ENCODE peak calls at places on chromosome 11, in nine cellular contexts. Y is CD8-positive, alpha-beta memory T cell; C is neural progenitor cell; P is left ventricle myocardium inferior; F is right lobe of liver; V is endothelial cell of umbilical vein; I is GM23248; G is upper lobe of right lung; E is PC-9. N is an unnamed sample. For H3K4me1, the result is how much of the 10 kb centered on the place peaks cover.

GRCh38 chr11:130585545-130585944 is 137.1 kb downstream of the ADAMTS15 start:
- DNase-seq in Y (no peak), C (no peak), P (no peak), F (no peak), V (no peak), I (peak), G (no peak), E (peak), N (no peak)

GRCh38 chr11:94815705-94816344 is 47.7 kb downstream of the AMOTL1 start:
- DNase-seq in Y (no peak), C (peak), P (no peak), F (no peak), V (no peak), I (no peak), G (no peak), E (no peak), N (no peak)

GRCh38 chr11:61917357-61918109 is at the start of gene RAB3IL1:
- DNase-seq in Y (no peak), C (peak), P (peak), F (peak), V (peak), I (peak), G (peak), E (no peak), N (peak)

GRCh38 chr11:120612363-120613263 is 101.1 kb downstream of the GRIK4 start:
- DNase-seq in Y (no peak), C (no peak), P (peak), F (peak), V (peak), I (peak), G (no peak), E (no peak), N (no peak)

GRCh38 chr11:93813974-93814373 is 29.9 kb downstream of the MED17 start:
- DNase-seq in Y (no peak), C (no peak), P (no peak), F (no peak), V (no peak), I (no peak), G (no peak), E (no peak), N (no peak)

GRCh38 chr11:12817681-12818332 is 143.6 kb downstream of the TEAD1 start:
- DNase-seq in Y (no peak), C (no peak), P (no peak), F (no peak), V (no peak), I (peak), G (no peak), E (no peak), N (peak)

GRCh38 chr11:33533668-33534067 is 167.0 kb downstream of the C11orf91 start:
- DNase-seq in Y (no peak), C (no peak), P (no peak), F (no peak), V (no peak), I (peak), G (no peak), E (no peak), N (no peak)

GRCh38 chr11:3199537-3200295 is 18.9 kb downstream of the MRGPRG start:
- DNase-seq in Y (no peak), C (no peak), P (no peak), F (no peak), V (no peak), I (no peak), G (no peak), E (no peak), N (no peak)

GRCh38 chr11:2837096-2837601 is 48.4 kb downstream of the CDKN1C start:
- DNase-seq in Y (no peak), C (peak), P (peak), F (no peak), V (no peak), I (peak), G (peak), E (peak), N (peak)

GRCh38 chr11:61480936-61481335 is 27.6 kb upstream of the LRRC10B start:
- DNase-seq in Y (no peak), C (peak), P (no peak), F (no peak), V (no peak), I (no peak), G (no peak), E (peak), N (no peak)

GRCh38 chr11:107545101-107545514 is 20.4 kb downstream of the ALKBH8 start:
- DNase-seq in Y (no peak), C (no peak), P (no peak), F (no peak), V (peak), I (peak), G (no peak), E (peak), N (peak)

GRCh38 chr11:133072366-133072765 is 459.9 kb downstream of the OPCML start:
- DNase-seq in Y (no peak), C (no peak), P (no peak), F (no peak), V (no peak), I (no peak), G (no peak), E (no peak), N (no peak)

GRCh38 chr11:119438599-119438998 is 15.6 kb upstream of the THY1 start:
- DNase-seq in Y (no peak), C (no peak), P (no peak), F (no peak), V (no peak), I (no peak), G (no peak), E (no peak), N (no peak)

GRCh38 chr11:134037093-134037908 is 31.6 kb upstream of the JAM3 start:
- DNase-seq in Y (peak), C (peak), P (peak), F (peak), V (peak), I (peak), G (peak), E (no peak), N (peak)

GRCh38 chr11:133778161-133778560 is 67.2 kb downstream of the SPATA19 start:
- DNase-seq in Y (no peak), C (no peak), P (no peak), F (no peak), V (no peak), I (no peak), G (no peak), E (no peak), N (no peak)

GRCh38 chr11:2772544-2773031 is 72.8 kb upstream of the KCNQ1OT1 start:
- DNase-seq in Y (no peak), C (no peak), P (no peak), F (peak), V (no peak), I (peak), G (no peak), E (no peak), N (peak)

GRCh38 chr11:107705027-107705426 is 6.8 kb downstream of the SLN start:
- DNase-seq in Y (no peak), C (no peak), P (no peak), F (no peak), V (peak), I (peak), G (no peak), E (peak), N (peak)

GRCh38 chr11:33633251-33634003 is 67.2 kb downstream of the C11orf91 start:
- DNase-seq in Y (no peak), C (no peak), P (no peak), F (no peak), V (no peak), I (peak), G (no peak), E (peak), N (peak)

GRCh38 chr11:116861539-116861938 is 24.1 kb upstream of the APOA1 start:
- DNase-seq in Y (no peak), C (no peak), P (no peak), F (no peak), V (peak), I (peak), G (no peak), E (no peak), N (peak)

GRCh38 chr11:76628408-76628947 is 42.1 kb downstream of the LRRC32 start:
- DNase-seq in Y (no peak), C (no peak), P (no peak), F (no peak), V (no peak), I (no peak), G (no peak), E (no peak), N (no peak)

GRCh38 chr11:9535189-9535781 is 38.2 kb upstream of the WEE1 start:
- DNase-seq in Y (peak), C (peak), P (peak), F (peak), V (peak), I (peak), G (peak), E (peak), N (no peak)

GRCh38 chr11:93444671-93445073 is 98.5 kb downstream of the SMCO4 start:
- DNase-seq in Y (no peak), C (peak), P (no peak), F (no peak), V (no peak), I (peak), G (no peak), E (peak), N (no peak)

GRCh38 chr11:117946196-117946841 is 17.1 kb upstream of the TMPRSS13 start:
- DNase-seq in Y (no peak), C (no peak), P (no peak), F (no peak), V (no peak), I (no peak), G (no peak), E (no peak), N (no peak)

GRCh38 chr11:72683782-72684200 is 9.6 kb upstream of the PDE2A start:
- DNase-seq in Y (peak), C (peak), P (peak), F (peak), V (peak), I (peak), G (peak), E (no peak), N (peak)

GRCh38 chr11:86244063-86244521 is 461 bp upstream of the EED start:
- DNase-seq in Y (no peak), C (peak), P (peak), F (peak), V (no peak), I (peak), G (peak), E (no peak), N (peak)

GRCh38 chr11:34674038-34674437 is 53.1 kb downstream of the EHF start:
- DNase-seq in Y (no peak), C (no peak), P (no peak), F (no peak), V (no peak), I (no peak), G (no peak), E (no peak), N (no peak)

GRCh38 chr11:59185412-59185811 is 13.5 kb downstream of the DTX4 start:
- DNase-seq in Y (no peak), C (no peak), P (no peak), F (no peak), V (no peak), I (peak), G (no peak), E (peak), N (no peak)

GRCh38 chr11:84524422-84525051 is 1102.6 kb downstream of the DLG2 start:
- DNase-seq in Y (no peak), C (peak), P (no peak), F (no peak), V (no peak), I (peak), G (no peak), E (no peak), N (no peak)

GRCh38 chr11:31996159-31996881 is 94.6 kb upstream of the RCN1 start:
- DNase-seq in Y (no peak), C (no peak), P (no peak), F (no peak), V (no peak), I (no peak), G (no peak), E (no peak), N (no peak)

GRCh38 chr11:126060651-126061220 is 1.9 kb downstream of the CDON start:
- DNase-seq in Y (no peak), C (peak), P (no peak), F (no peak), V (no peak), I (no peak), G (no peak), E (no peak), N (no peak)
- H3K4me3 ChIP-seq in Y (no peak), C (peak), P (peak), F (no peak), V (no peak), I (no peak), G (no peak), E (no peak), N (no peak)

GRCh38 chr11:48037709-48038468 is 57.5 kb downstream of the PTPRJ start:
- DNase-seq in Y (no peak), C (no peak), P (no peak), F (no peak), V (no peak), I (no peak), G (no peak), E (peak), N (no peak)
- H3K4me1 ChIP-seq in Y (under half), C (under half), P (under half), F (under half), V (under half), I (under half), G (under half), E (under half), N (under half)

DNA sequence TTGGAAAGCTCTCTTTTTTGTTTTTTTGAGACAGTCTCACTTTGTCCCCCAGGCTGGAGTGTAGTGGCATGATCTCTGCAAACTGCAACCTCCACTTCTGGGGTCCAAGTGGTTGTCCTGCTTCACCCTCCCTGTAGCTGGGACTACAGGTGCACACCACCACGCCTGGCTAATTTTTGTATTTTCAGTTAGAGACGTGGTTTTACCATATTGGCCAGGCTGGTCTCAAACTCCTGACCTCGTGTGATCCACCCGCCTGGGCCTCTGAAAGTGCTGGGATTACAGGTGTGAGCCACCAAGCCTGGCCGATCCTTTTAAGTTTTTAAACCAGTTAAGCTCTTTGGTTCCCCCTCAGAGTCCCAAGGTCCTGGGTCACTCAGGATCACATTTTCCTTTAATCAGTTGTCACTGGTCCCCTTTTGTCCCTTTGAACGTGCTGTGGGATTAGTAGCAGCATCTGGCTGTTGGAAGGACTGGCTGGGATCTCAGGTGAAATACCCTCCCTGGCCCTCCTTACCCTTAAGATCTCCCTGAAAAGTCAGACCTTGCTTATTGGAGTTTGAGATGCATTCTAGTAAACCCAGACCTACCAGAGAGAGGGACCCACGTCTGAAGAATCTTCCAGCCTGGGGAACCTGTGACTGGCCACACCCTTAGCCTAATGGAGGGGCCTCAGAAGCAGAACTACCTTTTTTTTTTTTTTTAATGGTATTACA is 8.1 kb downstream of the MALAT1 start:
- DNase-seq in Y (no peak), C (peak), P (no peak), F (no peak), V (peak), I (peak), G (peak), E (no peak), N (no peak)
- H3K4me3 ChIP-seq in Y (peak), C (peak), P (peak), F (no peak), V (peak), I (peak), G (peak), E (peak), N (peak)

GRCh38 chr11:46281374-46281831 is 3.9 kb downstream of the CREB3L1 start:
- DNase-seq in Y (no peak), C (peak), P (no peak), F (no peak), V (no peak), I (peak), G (no peak), E (no peak), N (peak)
- H3K4me1 ChIP-seq in Y (under half), C (under half), P (half or more), F (under half), V (under half), I (under half), G (under half), E (under half), N (half or more)

GRCh38 chr11:124756753-124757227 is 4.7 kb upstream of the VSIG2 start:
- DNase-seq in Y (no peak), C (no peak), P (no peak), F (no peak), V (no peak), I (no peak), G (no peak), E (no peak), N (no peak)
- H3K4me3 ChIP-seq in Y (no peak), C (no peak), P (peak), F (no peak), V (no peak), I (no peak), G (no peak), E (no peak), N (no peak)

GRCh38 chr11:44145011-44145777 is 49.7 kb downstream of the EXT2 start:
- DNase-seq in Y (no peak), C (no peak), P (no peak), F (no peak), V (no peak), I (peak), G (no peak), E (no peak), N (no peak)

GRCh38 chr11:44146931-44147330 is 51.5 kb downstream of the EXT2 start:
- DNase-seq in Y (no peak), C (no peak), P (no peak), F (no peak), V (no peak), I (no peak), G (no peak), E (no peak), N (no peak)

GRCh38 chr11:44147751-44148150 is 52.3 kb downstream of the EXT2 start:
- DNase-seq in Y (no peak), C (no peak), P (no peak), F (no peak), V (no peak), I (no peak), G (no peak), E (no peak), N (no peak)

GRCh38 chr11:44140805-44141204 is 45.3 kb downstream of the EXT2 start:
- DNase-seq in Y (no peak), C (no peak), P (no peak), F (no peak), V (no peak), I (no peak), G (no peak), E (no peak), N (no peak)

GRCh38 chr11:44143987-44144909 is 48.8 kb downstream of the EXT2 start:
- DNase-seq in Y (no peak), C (no peak), P (no peak), F (no peak), V (peak), I (no peak), G (no peak), E (peak), N (peak)
- H3K4me1 ChIP-seq in Y (under half), C (under half), P (half or more), F (under half), V (under half), I (under half), G (under half), E (under half), N (under half)

DNA sequence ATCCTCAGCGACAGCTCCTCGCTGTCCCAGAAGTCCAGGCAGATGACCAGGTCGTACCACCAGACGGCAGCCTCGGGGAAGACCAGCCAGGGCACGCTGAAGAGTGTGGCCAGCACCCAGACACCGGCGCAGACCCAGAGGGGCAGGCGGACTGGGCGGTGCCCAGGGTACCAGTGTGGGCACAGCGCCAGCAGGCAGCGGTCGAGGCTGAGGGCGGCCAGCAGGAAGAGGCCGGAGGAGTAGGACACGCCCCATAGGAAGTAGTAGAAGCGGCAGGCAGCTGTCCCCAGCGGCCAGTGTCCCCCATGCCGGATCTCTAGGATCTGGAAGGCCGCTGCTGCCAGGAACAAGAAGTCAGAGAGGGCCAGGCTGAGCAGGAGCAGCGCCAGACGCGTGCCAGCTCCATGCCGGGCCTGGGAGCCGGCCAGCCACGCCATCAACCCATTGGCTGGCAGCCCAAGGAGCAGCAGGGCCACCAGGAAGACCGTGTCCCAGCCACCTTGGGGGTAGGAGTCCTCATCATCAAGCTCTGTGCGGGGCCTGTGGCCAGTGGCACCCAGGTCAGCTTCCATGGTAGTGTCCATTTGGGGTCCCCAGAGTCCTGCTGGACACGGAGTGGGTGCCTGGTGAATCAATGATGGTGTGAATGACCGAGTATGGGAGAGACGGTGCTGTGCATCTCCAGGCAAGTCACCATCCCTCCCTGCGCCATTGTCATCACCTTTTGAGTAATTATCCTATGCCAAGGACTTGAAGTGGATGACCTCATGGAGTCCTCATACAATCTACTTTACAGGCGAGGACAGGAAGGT is at the start of gene GPR152:
- DNase-seq in Y (no peak), C (no peak), P (no peak), F (no peak), V (peak), I (no peak), G (peak), E (no peak), N (no peak)
- H3K4me3 ChIP-seq in Y (no peak), C (no peak), P (peak), F (peak), V (peak), I (no peak), G (no peak), E (peak), N (no peak)

DNA sequence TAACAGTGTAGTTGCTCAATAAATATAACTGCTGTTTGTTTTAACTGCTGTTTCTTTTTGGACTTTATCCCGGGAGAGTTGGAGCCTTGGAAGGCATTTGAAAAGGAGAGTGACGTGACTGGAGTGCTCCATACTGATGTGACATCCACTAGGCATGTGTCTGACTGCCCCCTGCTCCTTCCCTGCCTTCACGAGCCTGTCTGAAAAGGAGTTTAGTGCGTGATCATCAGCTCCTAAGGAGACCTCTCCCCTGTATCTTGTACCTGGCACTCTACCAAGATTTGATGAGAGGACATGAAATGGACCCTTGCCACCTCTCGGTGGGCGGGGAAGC is 22.9 kb downstream of the ZBTB16 start:
- DNase-seq in Y (no peak), C (no peak), P (no peak), F (no peak), V (no peak), I (peak), G (no peak), E (no peak), N (no peak)
- H3K4me1 ChIP-seq in Y (under half), C (half or more), P (half or more), F (half or more), V (under half), I (under half), G (half or more), E (under half), N (under half)

N was measured in SJSA1.